ENCODE peak calls at places on chromosomes 13 and 19, in seven cellular contexts. K is CD4-positive, alpha-beta memory T cell; R is dorsolateral prefrontal cortex; Y is heart left ventricle; O is upper lobe of right lung; M is lower lobe of right lung; H is adrenal gland. D is an unnamed sample.

GRCh38 chr13:95714142-95714832 is 37.3 kb downstream of the DNAJC3 start:
- DNase-seq in M (no peak), Y (no peak), O (no peak), H (no peak), K (no peak), R (no peak), D (no peak)

GRCh38 chr19:41706741-41707501 is 1.5 kb upstream of the CEACAM5 start:
- DNase-seq in M (peak; percentile 83), R (no peak), O (peak; percentile 87), Y (no peak), H (peak; percentile 45), K (peak; percentile 74), D (peak; percentile 76)

GRCh38 chr13:83414393-83414792 is 467.9 kb downstream of the SLITRK1 start:
- DNase-seq in R (no peak), M (no peak), K (no peak), Y (no peak), O (no peak), H (no peak), D (no peak)

GRCh38 chr13:77674802-77675201 is 22.7 kb upstream of the SLAIN1 start:
- DNase-seq in M (no peak), O (no peak), Y (no peak), R (no peak), H (no peak), K (no peak), D (no peak)

GRCh38 chr13:59088716-59089115 is 1075.0 kb downstream of the DIAPH3 start:
- DNase-seq in M (no peak), H (no peak), K (no peak), R (no peak), Y (no peak), O (no peak), D (no peak)

GRCh38 chr13:22198001-22198400 is 527.1 kb downstream of the FGF9 start:
- DNase-seq in R (peak; percentile 49), O (no peak), M (no peak), K (no peak), Y (no peak), H (no peak), D (peak; percentile 15)

GRCh38 chr13:110953416-110953815 is 38.5 kb upstream of the ANKRD10 start:
- DNase-seq in O (no peak), H (no peak), K (no peak), R (no peak), M (no peak), Y (no peak), D (no peak)

GRCh38 chr19:42378225-42378929 is 11.7 kb downstream of the CNFN start:
- DNase-seq in R (no peak), Y (no peak), M (no peak), O (no peak), K (no peak), H (no peak), D (no peak)

GRCh38 chr19:13400296-13400695 is 106.0 kb downstream of the CACNA1A start:
- DNase-seq in Y (no peak), K (no peak), R (no peak), M (no peak), H (no peak), O (no peak), D (no peak)
- H3K27ac ChIP-seq in Y (no peak overlapping the region), K (no peak overlapping the region), R (no peak overlapping the region), M (no peak overlapping the region), H (no peak overlapping the region), O (no peak overlapping the region), D (no peak overlapping the region)

GRCh38 chr13:99907627-99908026 is 63.9 kb downstream of the ZIC5 start:
- DNase-seq in M (no peak), K (no peak), O (no peak), H (no peak), R (no peak), Y (no peak), D (no peak)
- H3K27ac ChIP-seq in M (no peak overlapping the region), K (no peak overlapping the region), O (no peak overlapping the region), H (no peak overlapping the region), R (no peak overlapping the region), Y (no peak overlapping the region), D (no peak overlapping the region)

GRCh38 chr13:28411859-28412353 is 83.0 kb downstream of the FLT1 start:
- DNase-seq in M (no peak), Y (no peak), K (no peak), H (no peak), O (no peak), R (no peak), D (no peak)
- H3K27ac ChIP-seq in M (no peak overlapping the region), Y (peak overlapping the region; percentile 68), K (no peak overlapping the region), H (no peak overlapping the region), O (no peak overlapping the region), R (no peak overlapping the region), D (no peak overlapping the region)

GRCh38 chr19:46289724-46290619 is 6.9 kb upstream of the HIF3A start:
- DNase-seq in R (no peak), M (no peak), Y (no peak), H (no peak), K (no peak), O (no peak), D (no peak)
- H3K27ac ChIP-seq in R (no peak overlapping the region), M (peak overlapping the region; percentile 63), Y (peak overlapping the region; percentile 81), H (peak overlapping the region; percentile 91), K (no peak overlapping the region), O (peak overlapping the region; percentile 55), D (no peak overlapping the region)

D was measured in pancreas.